ENCODE peak calls at places on chromosomes 6 and 20, in nine cellular contexts. R, A, Q, Z, K, F, V, W and P are unnamed samples.

GRCh38 chr6:165663736-165664552 is 903 bp upstream of the PDE10A start:
- DNase-seq in F (no peak), R (no peak), W (no peak), Z (no peak), K (no peak), A (peak), V (no peak), Q (no peak), P (no peak)

GRCh38 chr6:63888416-63888815 is 252.8 kb downstream of the PHF3 start:
- DNase-seq in V (no peak), R (no peak), Q (no peak), F (no peak), A (no peak), K (no peak), W (no peak), Z (no peak), P (no peak)

GRCh38 chr20:53036992-53037391 is 64.8 kb downstream of the TSHZ2 start:
- DNase-seq in K (no peak), R (no peak), W (no peak), Z (no peak), A (no peak), Q (no peak), F (peak), V (no peak), P (no peak)

GRCh38 chr6:44030812-44031454 is 96.3 kb downstream of the MRPL14 start:
- DNase-seq in Q (no peak), Z (no peak), K (no peak), R (no peak), F (no peak), A (no peak), W (no peak), V (no peak), P (no peak)

GRCh38 chr20:32019563-32020463 is 9.6 kb downstream of the CCM2L start:
- DNase-seq in F (no peak), K (no peak), Z (no peak), R (no peak), A (no peak), V (no peak), Q (no peak), W (no peak), P (no peak)

GRCh38 chr6:119179842-119180241 is 101.4 kb upstream of the FAM184A start:
- DNase-seq in V (no peak), F (no peak), R (no peak), K (no peak), W (no peak), Q (no peak), A (no peak), Z (no peak), P (no peak)

GRCh38 chr6:14129572-14129971 is 12.0 kb downstream of the CD83 start:
- DNase-seq in W (peak), Z (no peak), A (peak), Q (no peak), F (peak), K (no peak), V (peak), R (no peak), P (peak)

GRCh38 chr20:58447733-58448391 is 58.8 kb downstream of the VAPB start:
- DNase-seq in Z (no peak), Q (peak), V (peak), R (peak), A (no peak), W (peak), F (peak), K (peak), P (peak)

GRCh38 chr20:57346477-57346876 is 4.6 kb upstream of the RAE1 start:
- DNase-seq in A (peak), F (peak), R (no peak), W (peak), V (peak), K (peak), Z (no peak), Q (peak), P (peak)

GRCh38 chr20:46324960-46325703 is 16.8 kb upstream of the CDH22 start:
- DNase-seq in W (peak), A (no peak), V (no peak), Z (no peak), R (no peak), F (no peak), K (no peak), Q (no peak), P (no peak)

GRCh38 chr6:137638926-137639706 is 144.9 kb upstream of the OLIG3 start:
- DNase-seq in Z (no peak), F (no peak), A (peak), W (no peak), V (no peak), Q (no peak), K (no peak), R (no peak), P (no peak)

GRCh38 chr20:37669062-37669772 is 24.6 kb upstream of the CTNNBL1 start:
- DNase-seq in A (no peak), Q (no peak), Z (no peak), W (peak), V (no peak), F (no peak), R (no peak), K (peak), P (peak)

GRCh38 chr6:167513763-167514162 is 188.9 kb downstream of the TTLL2 start:
- DNase-seq in Z (no peak), A (no peak), K (no peak), Q (no peak), W (no peak), R (no peak), F (no peak), V (no peak), P (no peak)

GRCh38 chr6:106883808-106884262 is 90.7 kb downstream of the CD24 start:
- DNase-seq in F (no peak), W (no peak), A (no peak), Q (no peak), K (no peak), Z (no peak), R (no peak), V (no peak), P (peak)

GRCh38 chr20:6868864-6869263 is 101.4 kb downstream of the BMP2 start:
- DNase-seq in Q (no peak), Z (no peak), K (no peak), A (no peak), R (no peak), V (no peak), F (no peak), W (no peak), P (no peak)

GRCh38 chr6:47545223-47545622 is 67.6 kb downstream of the CD2AP start:
- DNase-seq in Z (no peak), F (no peak), R (no peak), K (no peak), W (no peak), Q (no peak), A (no peak), V (no peak), P (no peak)

GRCh38 chr6:43770417-43771209 is 602 bp downstream of the VEGFA start:
- DNase-seq in A (peak), K (peak), Q (peak), W (no peak), V (peak), R (peak), Z (no peak), F (peak), P (no peak)

GRCh38 chr20:56429496-56429895 is 17.4 kb downstream of the CASS4 start:
- DNase-seq in Q (peak), W (no peak), Z (no peak), A (no peak), F (no peak), K (peak), V (no peak), R (peak), P (no peak)

GRCh38 chr6:166610104-166610503 is 16.9 kb downstream of the RPS6KA2 start:
- DNase-seq in V (no peak), Q (no peak), K (no peak), R (no peak), A (no peak), W (no peak), Z (no peak), F (no peak), P (no peak)

GRCh38 chr6:47977314-47977713 is 133.7 kb downstream of the PTCHD4 start:
- DNase-seq in Q (no peak), A (no peak), W (no peak), V (no peak), Z (no peak), R (no peak), K (no peak), F (no peak), P (no peak)

GRCh38 chr6:37850728-37851285 is 31.3 kb downstream of the ZFAND3 start:
- DNase-seq in Q (no peak), K (no peak), R (no peak), V (no peak), F (no peak), Z (no peak), W (no peak), A (no peak), P (no peak)

GRCh38 chr20:43983359-43983758 is 68.7 kb downstream of the TOX2 start:
- DNase-seq in W (no peak), Q (no peak), R (no peak), A (no peak), V (peak), Z (no peak), F (no peak), K (peak), P (no peak)